ENCODE peak calls at places on chromosomes 6 and 20, in seven cellular contexts. R is left ventricle myocardium inferior, H is epithelial cell of esophagus, I is neural crest cell, F is WTC11, O is choroid plexus epithelial cell, L is lung. M is an unnamed sample.

GRCh38 chr6:133301739-133302138 is 60.6 kb downstream of the EYA4 start:
- DNase-seq in I (no peak), F (no peak), L (no peak), H (no peak), O (peak), R (no peak), M (no peak)

GRCh38 chr6:168418631-168419250 is 22.2 kb upstream of the SMOC2 start:
- DNase-seq in L (no peak), I (no peak), O (no peak), R (no peak), H (no peak), F (no peak), M (no peak)

GRCh38 chr6:41073968-41074691 is 1.4 kb downstream of the NFYA start:
- DNase-seq in R (no peak), I (no peak), L (no peak), H (peak), F (no peak), O (peak), M (no peak)

GRCh38 chr20:60055740-60056139 is 97.5 kb downstream of the CDH26 start:
- DNase-seq in L (peak), F (no peak), I (no peak), R (peak), O (no peak), H (peak), M (no peak)

GRCh38 chr6:36387440-36388303 is at the start of gene ETV7:
- DNase-seq in I (no peak), F (peak), O (no peak), H (peak), R (no peak), L (peak), M (no peak)

GRCh38 chr20:63254536-63255384 is 497 bp upstream of the NKAIN4 start:
- DNase-seq in R (no peak), I (peak), O (no peak), F (peak), L (no peak), H (no peak), M (no peak)

GRCh38 chr6:46392294-46392693 is 99.0 kb downstream of the RCAN2 start:
- DNase-seq in H (no peak), R (no peak), L (no peak), I (no peak), O (no peak), F (no peak), M (no peak)

GRCh38 chr6:77178821-77179220 is 284.5 kb downstream of the HTR1B start:
- DNase-seq in R (no peak), L (no peak), H (peak), I (no peak), O (peak), F (no peak), M (no peak)

GRCh38 chr6:169782966-169783760 is 31.7 kb downstream of the ERMARD start:
- DNase-seq in F (no peak), H (peak), L (no peak), O (no peak), I (no peak), R (no peak), M (no peak)

GRCh38 chr6:52013035-52013434 is 74.4 kb downstream of the PKHD1 start:
- DNase-seq in O (no peak), I (no peak), R (no peak), L (no peak), H (peak), F (no peak), M (no peak)

GRCh38 chr6:46044876-46045617 is 29.4 kb upstream of the CLIC5 start:
- DNase-seq in R (peak), I (no peak), F (no peak), O (peak), L (peak), H (peak), M (no peak)

GRCh38 chr6:144406796-144407195 is 121.7 kb downstream of the UTRN start:
- DNase-seq in F (no peak), I (no peak), L (no peak), R (no peak), H (no peak), O (no peak), M (no peak)

GRCh38 chr20:43975096-43975768 is 60.6 kb downstream of the TOX2 start:
- DNase-seq in L (no peak), I (no peak), H (peak), F (no peak), O (peak), R (no peak), M (no peak)

GRCh38 chr20:62320581-62321354 is 18.0 kb downstream of the ADRM1 start:
- DNase-seq in F (peak), I (no peak), H (peak), R (no peak), O (peak), L (no peak), M (no peak)

DNA sequence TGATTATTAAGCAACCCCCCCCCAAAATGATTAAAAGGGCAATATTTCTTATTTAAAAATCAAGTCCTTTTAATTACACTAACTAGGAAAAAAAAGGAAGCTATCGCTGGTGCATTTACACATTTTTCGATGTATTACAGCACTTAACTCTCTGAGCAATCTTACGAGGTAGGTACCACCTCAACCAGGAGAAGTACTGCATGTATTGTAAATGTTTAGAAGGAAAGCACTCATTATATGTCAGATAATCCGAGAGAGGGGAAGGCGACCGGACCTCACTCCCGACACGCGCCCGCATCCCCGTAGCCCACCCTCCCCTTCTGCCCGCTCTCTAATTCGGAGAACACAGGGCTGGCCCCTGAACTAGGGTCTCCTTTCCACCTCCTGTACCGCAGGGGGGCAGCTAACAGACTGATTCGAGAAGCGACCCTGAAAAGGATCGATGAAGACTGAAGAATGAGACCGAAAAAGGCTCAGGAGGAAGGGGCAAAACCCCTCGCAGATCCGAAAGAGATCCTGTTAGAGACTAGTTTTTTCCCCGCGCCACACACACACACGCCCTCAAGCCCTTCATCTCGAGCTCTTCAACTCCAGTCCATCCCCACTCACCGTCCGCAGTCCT is 337 bp downstream of the ESF1 start:
- DNase-seq in L (no peak), O (no peak), R (no peak), I (no peak), H (no peak), F (peak), M (no peak)
- TF ChIP-seq CTCF in L (no peak), O (no peak), R (no peak), I (no peak), H (no peak), F (no peak), M (no peak)

DNA sequence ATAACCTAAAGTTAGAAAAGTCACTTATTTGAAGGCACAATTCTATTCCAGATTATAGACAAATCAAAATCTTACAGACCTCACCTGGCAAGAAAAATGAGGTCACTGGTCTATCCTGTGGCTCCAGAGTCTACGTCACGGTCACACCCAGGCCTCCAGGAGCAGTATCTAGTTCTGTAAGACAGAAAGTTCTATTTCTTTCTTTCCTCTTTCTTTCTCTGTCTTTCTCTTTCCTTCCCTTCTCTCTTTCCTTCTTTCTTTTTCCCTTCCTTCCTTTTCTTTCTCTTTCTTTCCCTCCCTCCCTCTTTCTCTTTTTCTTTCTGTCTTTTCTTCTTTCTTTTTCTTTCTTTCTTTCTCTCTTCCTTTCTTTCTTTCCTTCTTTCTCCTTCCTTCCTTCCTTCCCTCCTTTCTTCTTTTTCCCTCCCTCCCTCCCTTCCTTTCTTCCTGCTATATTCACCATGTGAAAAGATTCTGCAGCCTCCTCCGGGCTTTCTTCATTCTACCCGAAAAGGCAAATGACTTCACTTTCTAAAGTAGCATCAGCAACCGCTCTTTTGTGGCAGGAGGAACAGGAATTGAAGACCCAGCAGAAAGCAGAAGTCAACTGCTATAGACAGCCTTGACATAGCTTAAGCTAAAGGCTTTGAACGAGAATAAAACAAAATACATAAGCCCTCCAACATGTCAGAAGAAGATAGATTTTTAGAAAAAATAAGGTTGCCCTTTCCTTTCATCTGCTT is 83.9 kb upstream of the SIRPG start:
- DNase-seq in R (no peak), O (no peak), L (no peak), F (no peak), H (peak), I (no peak), M (no peak)
- TF ChIP-seq CTCF in R (no peak), O (no peak), L (no peak), F (no peak), H (no peak), I (no peak), M (no peak)

GRCh38 chr20:15930324-15931305 is 642.6 kb downstream of the KIF16B start:
- DNase-seq in L (peak), H (peak), O (peak), F (no peak), R (no peak), I (no peak), M (no peak)
- TF ChIP-seq CTCF in L (peak), H (peak), O (peak), F (peak), R (peak), I (peak), M (peak)

DNA sequence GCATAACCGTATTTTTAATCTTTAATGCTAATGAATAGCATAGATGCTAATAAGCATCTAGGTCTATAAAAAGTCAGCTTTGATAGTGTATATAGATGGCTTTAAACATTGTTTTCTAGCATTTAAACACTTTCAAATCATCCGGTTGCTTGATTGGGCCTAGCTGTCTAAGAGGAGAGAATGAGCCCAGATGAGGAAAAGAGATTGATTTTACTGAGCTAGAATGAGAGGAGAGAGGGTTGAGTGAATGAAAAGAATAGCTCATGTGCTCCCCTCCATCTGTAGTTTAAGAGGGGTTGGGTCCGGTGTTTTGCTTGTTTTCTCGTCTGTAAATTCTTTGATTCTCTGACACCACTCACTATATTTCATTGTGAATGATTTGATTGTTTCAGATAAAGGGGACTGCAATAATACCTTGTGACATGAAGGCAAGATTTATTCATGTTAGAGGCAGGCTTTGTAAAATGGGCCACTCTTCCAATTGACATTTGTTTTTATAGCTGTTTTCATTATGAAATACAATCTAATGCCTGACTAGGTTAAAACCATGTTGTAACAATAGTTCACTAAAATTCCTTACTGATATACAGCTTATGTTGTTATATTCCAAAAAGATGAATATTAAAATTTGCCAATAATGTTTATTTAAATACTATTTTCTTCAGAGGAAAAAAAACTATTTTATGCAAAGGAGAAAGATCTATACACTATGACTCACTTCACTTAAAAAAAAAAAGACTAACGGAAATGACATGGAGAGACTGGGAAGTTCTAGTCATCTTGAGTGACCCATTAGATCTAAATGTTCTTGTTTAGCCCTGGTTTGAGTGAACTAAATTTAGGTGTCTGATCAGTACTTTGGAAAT is 3.2 kb downstream of the PTPN1 start:
- DNase-seq in F (no peak), O (peak), R (no peak), L (no peak), H (peak), I (no peak), M (no peak)
- TF ChIP-seq CTCF in F (no peak), O (no peak), R (no peak), L (no peak), H (no peak), I (no peak), M (no peak)